ENCODE peak calls at places on chromosome 12, in six cellular contexts. X is NCI-H1105, F is fibroblast of pulmonary artery, I is sigmoid colon, P is T-cell, W is HEK293T. K is an unnamed sample.

GRCh38 chr12:129971721-129972120 is 67.9 kb upstream of the TMEM132D start:
- DNase-seq in X (no peak), F (no peak), I (no peak), P (no peak), W (no peak), K (no peak)

GRCh38 chr12:95790912-95791849 is 617 bp upstream of the NTN4 start:
- DNase-seq in X (no peak), F (no peak), I (peak), P (peak), W (peak), K (no peak)

GRCh38 chr12:54357802-54358619 is 6.3 kb downstream of the GPR84 start:
- DNase-seq in X (no peak), F (no peak), I (no peak), P (no peak), W (no peak), K (no peak)

GRCh38 chr12:112546339-112546738 is 127.6 kb downstream of the PTPN11 start:
- DNase-seq in X (no peak), F (no peak), I (no peak), P (no peak), W (no peak), K (no peak)

GRCh38 chr12:45909041-45909713 is 81.2 kb downstream of the SCAF11 start:
- DNase-seq in X (no peak), F (no peak), I (no peak), P (no peak), W (no peak), K (no peak)

GRCh38 chr12:76915381-76916169 is 36.8 kb upstream of the CSRP2 start:
- DNase-seq in X (no peak), F (peak), I (no peak), P (no peak), W (no peak), K (no peak)

GRCh38 chr12:130945793-130946492 is 7.8 kb upstream of the ADGRD1 start:
- DNase-seq in X (no peak), F (peak), I (no peak), P (no peak), W (no peak), K (no peak)

GRCh38 chr12:9702239-9702638 is 30.7 kb downstream of the CLECL1 start:
- DNase-seq in X (no peak), F (no peak), I (no peak), P (peak), W (no peak), K (no peak)

GRCh38 chr12:49260165-49260564 is 4.7 kb upstream of the TUBA1C start:
- DNase-seq in X (no peak), F (peak), I (no peak), P (no peak), W (no peak), K (no peak)

GRCh38 chr12:46210835-46211439 is 57.9 kb downstream of the SLC38A1 start:
- DNase-seq in X (no peak), F (no peak), I (no peak), P (no peak), W (no peak), K (no peak)

GRCh38 chr12:79375050-79375449 is 315.7 kb downstream of the PAWR start:
- DNase-seq in X (no peak), F (no peak), I (no peak), P (no peak), W (no peak), K (no peak)

K was measured in HepG2.